ENCODE peak calls at places on chromosomes 11 and 22, in four cellular contexts. D, W, Y and N are unnamed samples.

GRCh38 chr11:132137981-132138313 is 767.5 kb downstream of the NTM start:
- DNase-seq in D (no peak), W (no peak), Y (no peak), N (no peak)

GRCh38 chr11:68663482-68664010 is 20.8 kb upstream of the GAL start:
- DNase-seq in D (no peak), W (no peak), Y (no peak), N (no peak)

GRCh38 chr11:43942651-43943356 is 367 bp downstream of the C11orf96 start:
- DNase-seq in D (peak; percentile 6), W (no peak), Y (no peak), N (no peak)

GRCh38 chr11:129374993-129375721 is 491 bp upstream of the BARX2 start:
- DNase-seq in D (peak; percentile 5), W (no peak), Y (peak; percentile 2), N (no peak)

GRCh38 chr11:64234840-64235379 is 526 bp downstream of the VEGFB start:
- DNase-seq in D (peak; percentile 55), W (no peak), Y (no peak), N (no peak)

GRCh38 chr22:36042240-36042639 is 13.6 kb upstream of the RBFOX2 start:
- DNase-seq in D (no peak), W (no peak), Y (no peak), N (no peak)

GRCh38 chr11:115145316-115145715 is 358.9 kb downstream of the CADM1 start:
- DNase-seq in D (no peak), W (no peak), Y (no peak), N (no peak)

GRCh38 chr11:507727-508515 is 879 bp upstream of the RNH1 start:
- DNase-seq in D (no peak), W (no peak), Y (no peak), N (no peak)

GRCh38 chr11:19735512-19735911 is 22.9 kb downstream of the NAV2 start:
- DNase-seq in D (no peak), W (no peak), Y (no peak), N (no peak)

GRCh38 chr11:75773595-75774353 is 5.2 kb downstream of the DGAT2 start:
- DNase-seq in D (no peak), W (no peak), Y (no peak), N (no peak)

GRCh38 chr22:44797181-44797720 is 44.9 kb downstream of the ARHGAP8 start:
- DNase-seq in D (no peak), W (no peak), Y (no peak), N (no peak)

GRCh38 chr22:37206841-37207821 is 5.1 kb downstream of the SSTR3 start:
- DNase-seq in D (no peak), W (no peak), Y (no peak), N (no peak)

GRCh38 chr22:21051836-21052400 is 6.2 kb downstream of the LRRC74B start:
- DNase-seq in D (no peak), W (no peak), Y (no peak), N (peak; percentile 23)